ENCODE peak calls at places on chromosomes 5 and 9, in four cellular contexts. A, H, Y and X are unnamed samples.
A peak's percentile ranks its signal among the peaks of the same experiment; 100 is the strongest.

GRCh38 chr5:154937186-154937717 is 759 bp downstream of the GEMIN5 start:
- DNase-seq in A (no peak), H (no peak), Y (peak; percentile 52), X (no peak)

GRCh38 chr5:14739538-14739937 is 75.0 kb downstream of the OTULIN start:
- DNase-seq in A (no peak), H (no peak), Y (no peak), X (no peak)

GRCh38 chr9:119924736-119925135 is 555.5 kb upstream of the BRINP1 start:
- DNase-seq in A (no peak), H (no peak), Y (no peak), X (no peak)

GRCh38 chr5:143693691-143694252 is 118.2 kb upstream of the HMHB1 start:
- DNase-seq in A (no peak), H (no peak), Y (no peak), X (no peak)

GRCh38 chr9:95494022-95494415 is 22.8 kb downstream of the PTCH1 start:
- DNase-seq in A (no peak), H (peak; percentile 57), Y (peak; percentile 55), X (peak; percentile 15)

GRCh38 chr9:14089051-14089798 is 224.7 kb downstream of the NFIB start:
- DNase-seq in A (no peak), H (no peak), Y (no peak), X (no peak)

GRCh38 chr5:111668713-111669112 is 88.3 kb downstream of the NREP start:
- DNase-seq in A (no peak), H (no peak), Y (no peak), X (no peak)

GRCh38 chr5:35608881-35609779 is 8.5 kb upstream of the SPEF2 start:
- DNase-seq in A (no peak), H (no peak), Y (no peak), X (no peak)

GRCh38 chr9:77158772-77159513 is 18.4 kb upstream of the VPS13A start:
- DNase-seq in A (no peak), H (no peak), Y (no peak), X (no peak)

GRCh38 chr9:135244271-135244691 is 156.8 kb downstream of the OLFM1 start:
- DNase-seq in A (no peak), H (no peak), Y (no peak), X (no peak)

GRCh38 chr9:108665856-108666784 is 189.7 kb downstream of the ACTL7B start:
- DNase-seq in A (no peak), H (no peak), Y (no peak), X (no peak)

GRCh38 chr9:134731497-134732391 is 90.1 kb downstream of the COL5A1 start:
- DNase-seq in A (no peak), H (no peak), Y (no peak), X (no peak)

GRCh38 chr9:38371495-38371894 is 21.0 kb upstream of the ALDH1B1 start:
- DNase-seq in A (no peak), H (peak; percentile 57), Y (peak; percentile 49), X (no peak)

GRCh38 chr9:133768859-133769510 is 30.8 kb upstream of the SARDH start:
- DNase-seq in A (peak; percentile 16), H (no peak), Y (peak; percentile 30), X (no peak)

GRCh38 chr5:35319231-35320002 is 89.1 kb upstream of the PRLR start:
- DNase-seq in A (peak; percentile 64), H (no peak), Y (peak; percentile 88), X (no peak)

GRCh38 chr5:107402881-107403280 is 267.9 kb downstream of the EFNA5 start:
- DNase-seq in A (no peak), H (no peak), Y (no peak), X (peak; percentile 71)

GRCh38 chr9:113350937-113351336 is 1.6 kb downstream of the BSPRY start:
- DNase-seq in A (no peak), H (no peak), Y (no peak), X (no peak)

GRCh38 chr5:122078116-122078865 is at the start of gene LOX:
- DNase-seq in A (peak; percentile 78), H (no peak), Y (peak; percentile 63), X (no peak)

GRCh38 chr5:145375521-145375920 is 459.6 kb downstream of the PRELID2 start:
- DNase-seq in A (no peak), H (no peak), Y (no peak), X (no peak)

GRCh38 chr5:107337281-107337680 is 333.5 kb downstream of the EFNA5 start:
- DNase-seq in A (no peak), H (no peak), Y (no peak), X (no peak)

GRCh38 chr5:178569485-178569884 is 20.7 kb downstream of the COL23A1 start:
- DNase-seq in A (no peak), H (no peak), Y (peak; percentile 8), X (no peak)

GRCh38 chr5:132459983-132460834 is 30.4 kb downstream of the IRF1 start:
- DNase-seq in A (peak; percentile 34), H (no peak), Y (peak; percentile 71), X (no peak)

GRCh38 chr5:115471674-115472073 is 72.9 kb downstream of the FEM1C start:
- DNase-seq in A (peak; percentile 59), H (no peak), Y (no peak), X (no peak)

GRCh38 chr5:124906339-124907097 is 160.1 kb upstream of the ZNF608 start:
- DNase-seq in A (peak; percentile 48), H (no peak), Y (no peak), X (no peak)

GRCh38 chr9:134509306-134509705 is 132.3 kb upstream of the COL5A1 start:
- DNase-seq in A (no peak), H (no peak), Y (no peak), X (no peak)

GRCh38 chr5:110514030-110514429 is 212.4 kb downstream of the TMEM232 start:
- DNase-seq in A (no peak), H (no peak), Y (no peak), X (no peak)

GRCh38 chr9:111728617-111729366 is 65.9 kb downstream of the SHOC1 start:
- DNase-seq in A (no peak), H (no peak), Y (peak; percentile 8), X (no peak)

GRCh38 chr5:104569621-104570020 is 1007.0 kb upstream of the NUDT12 start:
- DNase-seq in A (no peak), H (no peak), Y (no peak), X (no peak)

GRCh38 chr9:93664549-93665120 is 88.3 kb downstream of the PHF2 start:
- DNase-seq in A (no peak), H (no peak), Y (no peak), X (no peak)

GRCh38 chr9:27749838-27750237 is 176.6 kb upstream of the C9orf72 start:
- DNase-seq in A (no peak), H (no peak), Y (no peak), X (no peak)

GRCh38 chr5:152642406-152642805 is 237.3 kb upstream of the NMUR2 start:
- DNase-seq in A (no peak), H (no peak), Y (no peak), X (no peak)

GRCh38 chr9:12817702-12818101 is 42.9 kb downstream of the LURAP1L start:
- DNase-seq in A (no peak), H (peak; percentile 39), Y (no peak), X (no peak)